ENCODE peak calls at places on chromosomes 11 and 22, in ten cellular contexts. V is psoas muscle, Z is fibroblast of lung, N is stomach, A is omental fat pad, M is WTC11, P is GM13977, J is A549, L is left ventricle myocardium inferior, B is NB4. K is an unnamed sample.

GRCh38 chr22:44685384-44686056 is 16.5 kb upstream of the PRR5 start:
- DNase-seq in V (no peak), A (no peak), P (peak), B (peak), M (peak), Z (peak), J (peak), L (no peak), N (peak), K (no peak)

GRCh38 chr22:44450503-44450902 is 47.5 kb downstream of the RTL6 start:
- DNase-seq in P (no peak), A (no peak), V (no peak), B (no peak), N (peak), J (no peak), M (no peak), L (no peak), Z (no peak), K (no peak)

GRCh38 chr22:25759825-25760231 is 17.8 kb downstream of the MYO18B start:
- DNase-seq in A (no peak), P (no peak), J (peak), N (no peak), V (peak), M (no peak), L (no peak), Z (peak), B (peak), K (no peak)

GRCh38 chr11:12540913-12541587 is 133.2 kb upstream of the TEAD1 start:
- DNase-seq in J (peak), Z (peak), N (no peak), M (no peak), B (no peak), V (no peak), P (no peak), A (no peak), L (no peak), K (no peak)

GRCh38 chr11:77191823-77192495 is 63.9 kb downstream of the MYO7A start:
- DNase-seq in L (no peak), J (peak), B (peak), Z (peak), V (no peak), P (peak), N (peak), M (peak), A (no peak), K (no peak)

GRCh38 chr11:82927264-82927880 is 25.8 kb downstream of the DDIAS start:
- DNase-seq in Z (peak), V (no peak), B (peak), M (no peak), A (no peak), J (peak), P (peak), N (no peak), L (no peak), K (no peak)

GRCh38 chr11:18844753-18845367 is 53.3 kb upstream of the PTPN5 start:
- DNase-seq in M (no peak), A (no peak), N (no peak), J (peak), Z (peak), P (peak), B (peak), L (no peak), V (no peak), K (no peak)

GRCh38 chr22:25762147-25762546 is 20.2 kb downstream of the MYO18B start:
- DNase-seq in M (no peak), P (no peak), V (no peak), Z (peak), A (no peak), L (no peak), B (no peak), J (no peak), N (no peak), K (no peak)

GRCh38 chr11:75100314-75100713 is 3.6 kb upstream of the OR2AT4 start:
- DNase-seq in Z (peak), P (peak), N (no peak), A (no peak), V (no peak), M (no peak), L (no peak), B (peak), J (peak), K (no peak)

GRCh38 chr11:6251120-6251733 is 8.4 kb upstream of the CCKBR start:
- DNase-seq in A (no peak), J (peak), P (peak), B (peak), L (peak), N (peak), M (peak), V (peak), Z (peak), K (no peak)

GRCh38 chr11:11757871-11758270 is 83.9 kb upstream of the USP47 start:
- DNase-seq in V (no peak), P (no peak), B (no peak), A (no peak), M (no peak), Z (no peak), N (no peak), J (no peak), L (no peak), K (no peak)

GRCh38 chr22:22061085-22062077 is 78.8 kb upstream of the TOP3B start:
- DNase-seq in N (no peak), L (peak), V (no peak), Z (no peak), P (no peak), B (peak), A (no peak), J (peak), M (no peak), K (no peak)

GRCh38 chr22:34702279-34702678 is 363.7 kb upstream of the ISX start:
- DNase-seq in L (no peak), M (no peak), A (no peak), J (no peak), Z (no peak), B (no peak), N (no peak), P (no peak), V (no peak), K (no peak)

GRCh38 chr11:67484847-67485311 is 2.1 kb downstream of the AIP start:
- DNase-seq in A (no peak), M (no peak), V (no peak), P (no peak), J (no peak), Z (no peak), L (no peak), B (peak), N (no peak), K (no peak)

GRCh38 chr11:1085440-1086170 is 10.9 kb downstream of the MUC2 start:
- DNase-seq in M (peak), J (no peak), L (peak), B (no peak), Z (no peak), N (no peak), P (no peak), V (peak), A (no peak), K (peak)

GRCh38 chr11:80993561-80993960 is 1552.7 kb upstream of the TENM4 start:
- DNase-seq in P (no peak), Z (peak), L (no peak), B (no peak), M (no peak), A (no peak), J (no peak), V (no peak), N (no peak), K (no peak)

GRCh38 chr11:95944623-95945022 is 20.7 kb upstream of the MTMR2 start:
- DNase-seq in V (no peak), B (no peak), J (no peak), M (no peak), N (no peak), A (no peak), Z (no peak), L (no peak), P (no peak), K (no peak)

GRCh38 chr11:2777871-2778629 is 78.3 kb upstream of the KCNQ1OT1 start:
- DNase-seq in V (peak), L (peak), P (no peak), B (no peak), Z (no peak), N (peak), J (no peak), M (peak), A (no peak), K (peak)

GRCh38 chr11:119749006-119749565 is 20.1 kb upstream of the NECTIN1 start:
- DNase-seq in N (no peak), B (no peak), J (no peak), Z (no peak), P (no peak), V (no peak), L (no peak), M (no peak), A (no peak), K (no peak)

GRCh38 chr11:75142714-75143419 is 8.0 kb upstream of the SLCO2B1 start:
- DNase-seq in N (peak), L (peak), J (peak), A (no peak), B (peak), V (peak), M (no peak), P (peak), Z (peak), K (no peak)

GRCh38 chr22:45970709-45971388 is 6.1 kb downstream of the WNT7B start:
- DNase-seq in A (no peak), P (no peak), B (peak), V (no peak), M (no peak), L (no peak), N (no peak), Z (peak), J (no peak), K (no peak)

GRCh38 chr11:27171391-27171790 is 130.8 kb downstream of the BBOX1 start:
- DNase-seq in L (no peak), Z (peak), P (no peak), J (no peak), B (no peak), N (no peak), M (no peak), A (no peak), V (no peak), K (no peak)

GRCh38 chr22:29768052-29768680 is 997 bp downstream of the UQCR10 start:
- DNase-seq in A (no peak), N (no peak), Z (no peak), L (no peak), M (no peak), P (no peak), V (no peak), B (peak), J (no peak), K (no peak)

GRCh38 chr22:47165338-47165931 is 403.0 kb downstream of the TBC1D22A start:
- DNase-seq in A (peak), V (peak), L (no peak), Z (no peak), J (no peak), N (no peak), P (no peak), M (peak), B (no peak), K (no peak)

GRCh38 chr22:31083377-31083768 is 2.3 kb downstream of the SMTN start:
- DNase-seq in M (no peak), B (no peak), V (no peak), L (no peak), J (no peak), A (no peak), N (peak), P (no peak), Z (no peak), K (no peak)

GRCh38 chr11:105297463-105297862 is 157.9 kb upstream of the CARD18 start:
- DNase-seq in M (no peak), B (no peak), Z (peak), P (no peak), A (no peak), L (no peak), J (no peak), V (no peak), N (no peak), K (no peak)

GRCh38 chr22:25210831-25211230 is 8.6 kb upstream of the CRYBB2 start:
- DNase-seq in A (no peak), J (no peak), Z (no peak), P (no peak), V (no peak), L (no peak), N (no peak), B (no peak), M (no peak), K (no peak)

GRCh38 chr11:88087281-88087680 is 88.0 kb downstream of the RAB38 start:
- DNase-seq in Z (no peak), L (no peak), M (no peak), A (no peak), P (no peak), B (no peak), V (no peak), J (no peak), N (no peak), K (no peak)

GRCh38 chr11:11332141-11332710 is 20.8 kb downstream of the CSNK2A3 start:
- DNase-seq in Z (no peak), A (no peak), B (no peak), P (no peak), L (no peak), N (no peak), J (no peak), V (no peak), M (no peak), K (no peak)

GRCh38 chr11:65558002-65558784 is at the start of gene LTBP3:
- DNase-seq in V (peak), P (peak), M (peak), Z (peak), B (peak), A (no peak), N (peak), L (peak), J (peak), K (peak)

GRCh38 chr11:12792018-12792417 is 117.8 kb downstream of the TEAD1 start:
- DNase-seq in M (no peak), V (no peak), P (no peak), L (no peak), A (no peak), B (no peak), Z (no peak), N (no peak), J (no peak), K (no peak)

GRCh38 chr11:35937751-35938150 is 6.1 kb upstream of the LDLRAD3 start:
- DNase-seq in L (no peak), B (no peak), J (no peak), A (no peak), V (no peak), M (no peak), Z (no peak), N (no peak), P (no peak), K (no peak)

GRCh38 chr22:29873943-29874342 is 9.0 kb upstream of the MTMR3 start:
- DNase-seq in L (no peak), M (no peak), N (no peak), B (no peak), J (no peak), A (no peak), V (no peak), Z (peak), P (no peak), K (no peak)

GRCh38 chr11:69216609-69217008 is 60.9 kb downstream of the SMIM38 start:
- DNase-seq in V (no peak), N (peak), L (no peak), B (no peak), Z (no peak), J (no peak), M (peak), A (no peak), P (no peak), K (no peak)

DNA sequence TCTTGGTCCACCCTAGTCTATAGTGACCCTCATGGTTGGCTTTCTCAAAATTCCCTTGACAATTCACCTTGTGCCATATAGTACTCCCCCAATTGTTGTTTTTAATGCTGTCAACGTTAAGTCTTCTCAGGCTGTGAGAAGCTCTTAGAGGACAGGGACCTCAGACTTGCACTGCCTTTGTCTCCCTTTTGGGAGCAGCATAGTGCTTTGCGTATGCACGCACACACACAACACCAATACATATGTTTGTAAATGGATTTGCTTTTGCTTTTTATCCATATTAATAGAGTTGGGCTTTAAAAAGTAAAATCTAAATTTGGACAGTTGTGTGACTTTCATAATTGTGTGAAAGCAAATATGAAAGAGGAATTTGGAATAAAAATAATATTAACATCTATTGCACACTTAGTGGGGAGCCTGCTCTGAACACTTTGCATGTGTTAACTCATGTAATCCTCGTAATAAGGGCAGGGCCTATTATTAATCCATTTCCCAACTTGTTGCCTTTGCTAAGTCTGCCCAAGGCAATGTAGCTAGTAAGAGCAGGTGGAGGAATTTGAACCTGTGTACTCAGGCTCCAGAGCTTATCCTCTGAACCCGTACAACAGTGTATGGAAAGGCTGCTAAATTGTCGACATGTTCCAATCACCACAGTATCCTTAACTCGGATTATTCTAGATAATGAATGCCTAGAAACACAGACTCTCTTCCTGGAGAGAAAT is 257.7 kb upstream of the NARS2 start:
- DNase-seq in N (no peak), V (no peak), M (no peak), B (peak), L (no peak), J (peak), A (no peak), P (no peak), Z (no peak), K (no peak)
- TF ChIP-seq CTCF in N (no peak), V (no peak), M (no peak), B (peak), L (no peak), J (peak), A (no peak), P (no peak), Z (no peak), K (peak)

GRCh38 chr11:29448246-29448877 is 568.5 kb downstream of the KCNA4 start:
- DNase-seq in A (no peak), Z (peak), N (no peak), L (no peak), P (no peak), B (peak), V (no peak), J (peak), M (peak), K (no peak)
- TF ChIP-seq CTCF in A (no peak), Z (no peak), N (no peak), L (peak), P (no peak), B (no peak), V (no peak), J (peak), M (peak), K (peak)

GRCh38 chr11:44037658-44037998 is 10.2 kb upstream of the ACCSL start:
- DNase-seq in M (no peak), B (no peak), N (no peak), L (no peak), J (no peak), V (no peak), P (no peak), A (no peak), Z (no peak), K (no peak)
- TF ChIP-seq CTCF in M (no peak), B (no peak), N (no peak), L (no peak), J (peak), V (no peak), P (no peak), A (no peak), Z (no peak), K (peak)

GRCh38 chr22:23856721-23857605 is 712 bp upstream of the SLC2A11 start:
- DNase-seq in L (no peak), J (no peak), A (no peak), B (no peak), Z (peak), V (peak), N (no peak), M (peak), P (no peak), K (no peak)
- TF ChIP-seq CTCF in L (peak), J (no peak), A (no peak), B (no peak), Z (no peak), V (no peak), N (no peak), M (no peak), P (no peak), K (no peak)

DNA sequence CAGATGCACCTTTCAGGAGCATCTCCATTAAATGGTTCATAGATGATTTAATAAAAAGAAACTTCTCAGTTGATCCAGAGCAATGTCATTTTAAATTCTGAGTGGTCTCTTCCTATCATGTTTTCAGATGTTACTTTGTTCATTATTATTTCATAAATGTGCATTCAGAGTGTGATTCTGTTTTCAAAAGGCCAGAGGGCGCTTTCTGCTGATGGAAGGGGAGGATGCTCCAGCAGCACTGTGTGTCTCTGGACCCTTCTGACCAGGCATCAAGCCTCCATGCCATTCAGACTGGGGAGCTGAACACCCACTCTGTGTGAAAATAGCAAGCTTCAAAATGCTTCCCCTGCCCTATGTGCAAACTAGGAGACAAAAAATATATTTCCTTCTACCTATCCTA is 23.9 kb upstream of the CRTAM start:
- DNase-seq in J (peak), L (no peak), Z (no peak), N (no peak), A (no peak), P (no peak), M (no peak), V (no peak), B (no peak), K (no peak)
- TF ChIP-seq CTCF in J (peak), L (no peak), Z (no peak), N (no peak), A (no peak), P (peak), M (no peak), V (no peak), B (peak), K (peak)

GRCh38 chr11:94740975-94741707 is 27.0 kb upstream of the AMOTL1 start:
- DNase-seq in B (peak), L (no peak), V (peak), A (no peak), Z (peak), M (peak), N (no peak), P (peak), J (peak), K (no peak)

GRCh38 chr11:94739331-94739730 is 28.8 kb upstream of the AMOTL1 start:
- DNase-seq in A (no peak), V (no peak), L (no peak), J (no peak), M (no peak), N (no peak), Z (no peak), B (no peak), P (no peak), K (no peak)

GRCh38 chr11:94740083-94740974 is 27.8 kb upstream of the AMOTL1 start:
- DNase-seq in J (no peak), P (no peak), L (peak), V (peak), A (no peak), M (peak), Z (no peak), N (no peak), B (peak), K (no peak)

GRCh38 chr11:94737171-94737611 is 31.0 kb upstream of the AMOTL1 start:
- DNase-seq in J (peak), P (no peak), Z (peak), M (no peak), B (no peak), N (no peak), A (no peak), L (no peak), V (no peak), K (no peak)

GRCh38 chr11:94738746-94739145 is 29.4 kb upstream of the AMOTL1 start:
- DNase-seq in P (no peak), L (no peak), M (no peak), J (no peak), B (no peak), N (no peak), Z (no peak), A (no peak), V (no peak), K (no peak)
- TF ChIP-seq CTCF in P (no peak), L (no peak), M (no peak), J (no peak), B (no peak), N (no peak), Z (no peak), A (no peak), V (no peak), K (no peak)